ENCODE peak calls at places on chromosomes 7 and 10, in nine cellular contexts. R, S, I, T, P, M, Y, J and U are unnamed samples.

GRCh38 chr7:120033114-120033513 is 239.9 kb upstream of the KCND2 start:
- DNase-seq in P (no peak), I (peak), M (no peak), J (no peak), T (no peak), R (no peak), S (no peak), Y (no peak), U (no peak)

GRCh38 chr7:5559586-5559985 is 136.0 kb upstream of the TNRC18 start:
- DNase-seq in S (no peak), P (no peak), M (no peak), R (no peak), J (no peak), I (no peak), Y (no peak), T (no peak), U (no peak)

GRCh38 chr10:116718058-116718457 is 24.3 kb downstream of the HSPA12A start:
- DNase-seq in Y (no peak), P (no peak), S (no peak), R (no peak), M (no peak), I (no peak), T (no peak), J (no peak), U (no peak)

GRCh38 chr10:62560207-62560819 is 186.1 kb downstream of the ZNF365 start:
- DNase-seq in M (no peak), P (peak), R (peak), T (no peak), Y (no peak), J (no peak), S (no peak), I (peak), U (no peak)

GRCh38 chr10:15433850-15434537 is 62.9 kb upstream of the FAM171A1 start:
- DNase-seq in M (no peak), J (peak), S (no peak), Y (no peak), I (peak), T (peak), R (no peak), P (peak), U (peak)

GRCh38 chr7:78530351-78530750 is 731.8 kb downstream of the PHTF2 start:
- DNase-seq in P (peak), T (no peak), Y (no peak), J (no peak), I (peak), S (no peak), M (no peak), R (no peak), U (no peak)

GRCh38 chr7:138872576-138872975 is 74.6 kb upstream of the ATP6V0A4 start:
- DNase-seq in M (no peak), Y (no peak), T (no peak), J (no peak), R (no peak), P (peak), S (no peak), I (no peak), U (no peak)

GRCh38 chr10:8420182-8420581 is 365.7 kb downstream of the GATA3 start:
- DNase-seq in S (no peak), J (no peak), P (no peak), R (no peak), Y (no peak), T (no peak), I (no peak), M (no peak), U (no peak)

GRCh38 chr10:98920362-98920761 is 315.3 kb downstream of the HPSE2 start:
- DNase-seq in P (no peak), T (no peak), J (no peak), R (no peak), S (no peak), M (no peak), I (no peak), Y (no peak), U (no peak)

GRCh38 chr7:45987521-45988290 is 66.6 kb upstream of the IGFBP3 start:
- DNase-seq in M (no peak), P (no peak), Y (no peak), T (no peak), S (no peak), J (no peak), R (no peak), I (no peak), U (no peak)

GRCh38 chr7:65448824-65449504 is 75.3 kb downstream of the ZNF92 start:
- DNase-seq in I (peak), R (no peak), T (no peak), P (peak), S (no peak), J (no peak), Y (no peak), M (no peak), U (no peak)

GRCh38 chr10:113880236-113880635 is 25.8 kb downstream of the NHLRC2 start:
- DNase-seq in M (no peak), T (no peak), I (peak), R (no peak), J (no peak), Y (no peak), P (peak), S (no peak), U (no peak)

GRCh38 chr10:89438525-89438924 is 24.2 kb downstream of the IFIT5 start:
- DNase-seq in T (no peak), J (no peak), Y (no peak), S (no peak), R (no peak), P (peak), M (no peak), I (no peak), U (no peak)

GRCh38 chr10:19913987-19914386 is 97.8 kb downstream of the PLXDC2 start:
- DNase-seq in T (no peak), R (no peak), P (no peak), J (no peak), Y (no peak), M (no peak), I (no peak), S (no peak), U (no peak)

GRCh38 chr10:96830511-96831199 is 1.4 kb upstream of the LCOR start:
- DNase-seq in P (peak), I (peak), Y (peak), M (peak), S (no peak), J (peak), T (peak), R (peak), U (peak)

GRCh38 chr7:66173856-66174255 is 31.3 kb upstream of the TPST1 start:
- DNase-seq in M (no peak), Y (no peak), I (no peak), R (no peak), J (no peak), T (no peak), S (no peak), P (no peak), U (no peak)

GRCh38 chr10:113520606-113521481 is 32.0 kb upstream of the HABP2 start:
- DNase-seq in Y (no peak), P (peak), I (peak), M (peak), J (no peak), T (peak), S (no peak), R (peak), U (peak)

GRCh38 chr7:108097703-108098102 is 32.5 kb downstream of the LAMB4 start:
- DNase-seq in I (no peak), Y (no peak), J (no peak), S (no peak), P (no peak), R (no peak), T (no peak), M (no peak), U (no peak)

GRCh38 chr7:3159445-3159844 is 115.8 kb upstream of the CARD11 start:
- DNase-seq in I (no peak), S (no peak), P (no peak), J (no peak), M (no peak), Y (no peak), T (no peak), R (no peak), U (no peak)

GRCh38 chr10:2972810-2973209 is 94.5 kb upstream of the PFKP start:
- DNase-seq in S (no peak), P (no peak), T (no peak), M (no peak), Y (no peak), J (no peak), R (no peak), I (no peak), U (no peak)

GRCh38 chr7:64640504-64640903 is 25.4 kb upstream of the ZNF107 start:
- DNase-seq in M (no peak), R (no peak), S (no peak), T (no peak), J (no peak), P (no peak), Y (no peak), I (no peak), U (no peak)

GRCh38 chr10:95415631-95416031 is 124.8 kb upstream of the PDLIM1 start:
- DNase-seq in R (peak), I (no peak), T (no peak), M (peak), S (no peak), P (no peak), Y (no peak), J (no peak), U (no peak)

GRCh38 chr10:73968101-73968515 is 29.8 kb upstream of the VCL start:
- DNase-seq in Y (no peak), S (no peak), I (peak), M (no peak), P (no peak), R (no peak), T (no peak), J (no peak), U (no peak)

GRCh38 chr7:157429680-157430224 is 92.9 kb downstream of the DNAJB6 start:
- DNase-seq in I (no peak), M (no peak), R (peak), Y (no peak), P (no peak), S (no peak), J (no peak), T (no peak), U (no peak)

GRCh38 chr7:100545636-100546128 is 6.7 kb downstream of the AGFG2 start:
- DNase-seq in M (no peak), J (no peak), I (peak), S (no peak), P (peak), R (peak), Y (no peak), T (no peak), U (peak)

GRCh38 chr7:83005410-83005809 is 157.3 kb downstream of the PCLO start:
- DNase-seq in S (no peak), Y (no peak), R (no peak), J (no peak), T (no peak), I (peak), M (no peak), P (peak), U (no peak)

GRCh38 chr10:128147669-128148068 is 21.4 kb upstream of the MKI67 start:
- DNase-seq in P (peak), I (peak), M (no peak), R (no peak), Y (no peak), J (no peak), S (no peak), T (no peak), U (no peak)

GRCh38 chr10:101693701-101694055 is 1.3 kb downstream of the FBXW4 start:
- DNase-seq in R (no peak), S (no peak), T (peak), P (peak), Y (no peak), J (peak), I (peak), M (no peak), U (peak)

GRCh38 chr10:79358811-79359210 is 11.5 kb downstream of the PPIF start:
- DNase-seq in P (peak), I (no peak), S (no peak), T (no peak), R (peak), J (no peak), Y (peak), M (no peak), U (peak)

GRCh38 chr7:109963741-109964140 is 1127.2 kb upstream of the LRRN3 start:
- DNase-seq in R (no peak), Y (no peak), J (no peak), S (no peak), T (no peak), I (no peak), M (no peak), P (peak), U (no peak)

GRCh38 chr10:14253711-14254110 is 77.0 kb downstream of the FRMD4A start:
- DNase-seq in R (no peak), P (no peak), Y (no peak), I (no peak), T (no peak), M (no peak), J (no peak), S (no peak), U (no peak)

GRCh38 chr7:25171516-25171915 is 46.5 kb upstream of the CYCS start:
- DNase-seq in R (no peak), Y (no peak), S (no peak), I (no peak), T (no peak), J (no peak), P (no peak), M (no peak), U (no peak)

GRCh38 chr7:135320277-135320676 is 86.6 kb downstream of the STRA8 start:
- DNase-seq in M (peak), T (no peak), P (peak), J (no peak), Y (no peak), S (peak), I (peak), R (peak), U (no peak)

GRCh38 chr10:77152256-77152655 is 485.4 kb downstream of the KCNMA1 start:
- DNase-seq in T (no peak), I (no peak), R (no peak), S (no peak), P (no peak), Y (no peak), M (no peak), J (no peak), U (no peak)

GRCh38 chr10:78630944-78631838 is 437.6 kb upstream of the ZMIZ1 start:
- DNase-seq in J (no peak), R (no peak), Y (no peak), T (no peak), S (no peak), P (no peak), I (peak), M (peak), U (peak)

GRCh38 chr10:35574924-35575352 is 30.2 kb upstream of the GJD4 start:
- DNase-seq in J (no peak), M (no peak), R (no peak), I (peak), S (no peak), T (no peak), P (no peak), Y (no peak), U (no peak)

DNA sequence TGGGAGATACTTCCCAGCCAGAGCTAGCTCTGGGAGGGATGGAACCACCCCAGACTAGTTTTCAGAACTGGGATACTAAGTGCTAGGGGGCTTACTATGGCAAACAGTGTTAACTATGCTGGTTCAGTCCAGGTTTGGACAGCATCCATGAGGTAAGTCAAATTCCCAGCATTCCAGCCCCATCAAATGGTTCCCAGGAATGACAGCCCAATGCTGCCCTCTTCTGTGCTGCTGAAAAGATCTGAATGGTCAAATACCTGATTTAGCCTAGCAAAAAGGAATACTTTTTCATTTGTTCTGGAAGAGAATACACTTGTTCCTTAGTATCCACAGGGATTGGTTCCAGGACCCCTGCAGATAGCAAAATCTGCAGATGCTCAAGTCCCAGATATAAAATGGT is 141.8 kb upstream of the CCDC6 start:
- DNase-seq in Y (no peak), R (no peak), J (no peak), S (no peak), M (no peak), P (peak), I (peak), T (no peak), U (no peak)
- TF ChIP-seq CTCF in Y (no peak), R (no peak), J (no peak), S (peak), M (peak), P (peak), I (peak), T (no peak), U (no peak)

DNA sequence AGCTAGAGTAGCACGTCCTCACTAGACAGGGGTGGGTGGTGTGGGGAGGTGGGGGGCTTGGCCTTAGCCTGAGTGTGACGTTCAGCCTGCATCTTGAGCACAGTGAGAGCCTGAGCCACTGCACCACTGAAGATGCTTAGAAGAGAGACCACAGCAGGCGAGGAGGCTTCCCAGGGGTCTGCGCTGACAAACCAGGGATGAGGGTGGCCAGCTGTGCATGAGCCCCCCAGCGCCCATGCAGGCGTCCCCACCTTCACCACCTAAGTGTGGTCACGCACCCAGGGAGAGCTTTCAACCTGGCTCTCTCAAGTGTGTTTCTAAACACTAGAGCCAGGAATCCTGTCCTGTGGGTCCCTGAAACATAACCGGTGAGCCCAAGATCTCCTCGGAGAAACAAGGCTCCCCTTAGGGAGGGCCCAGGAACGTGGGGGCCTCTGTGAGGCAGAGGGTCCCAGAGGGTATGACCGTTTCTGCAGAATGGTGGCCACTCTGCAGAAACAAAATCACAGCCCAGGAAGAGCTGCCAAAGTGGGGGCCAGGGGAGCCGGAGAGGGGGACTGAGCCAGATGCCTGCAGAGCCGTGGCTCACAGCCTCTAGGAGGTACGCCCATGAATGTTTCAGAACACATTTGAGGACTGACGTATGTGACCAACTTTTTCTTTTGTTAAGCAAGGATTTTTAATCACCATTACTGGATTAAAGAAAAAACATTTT is 85.2 kb upstream of the INSIG1 start:
- DNase-seq in S (no peak), Y (no peak), R (no peak), M (no peak), P (no peak), T (no peak), J (no peak), I (no peak), U (no peak)
- TF ChIP-seq CTCF in S (no peak), Y (no peak), R (no peak), M (no peak), P (no peak), T (no peak), J (no peak), I (no peak), U (no peak)

GRCh38 chr10:125159932-125160855 is at the start of gene CTBP2:
- DNase-seq in M (peak), S (peak), Y (peak), J (peak), I (peak), P (no peak), R (peak), T (peak), U (no peak)

GRCh38 chr10:125159486-125159931 is 854 bp downstream of the CTBP2 start:
- DNase-seq in J (peak), T (no peak), S (peak), R (no peak), Y (peak), P (no peak), I (no peak), M (no peak), U (no peak)

GRCh38 chr10:125161570-125162139 is 1.3 kb upstream of the CTBP2 start:
- DNase-seq in R (no peak), P (peak), M (no peak), Y (peak), J (no peak), S (peak), T (no peak), I (peak), U (peak)

GRCh38 chr10:125162181-125162906 is 2.0 kb upstream of the CTBP2 start:
- DNase-seq in Y (peak), S (peak), I (no peak), J (no peak), P (no peak), T (no peak), R (no peak), M (no peak), U (no peak)

DNA sequence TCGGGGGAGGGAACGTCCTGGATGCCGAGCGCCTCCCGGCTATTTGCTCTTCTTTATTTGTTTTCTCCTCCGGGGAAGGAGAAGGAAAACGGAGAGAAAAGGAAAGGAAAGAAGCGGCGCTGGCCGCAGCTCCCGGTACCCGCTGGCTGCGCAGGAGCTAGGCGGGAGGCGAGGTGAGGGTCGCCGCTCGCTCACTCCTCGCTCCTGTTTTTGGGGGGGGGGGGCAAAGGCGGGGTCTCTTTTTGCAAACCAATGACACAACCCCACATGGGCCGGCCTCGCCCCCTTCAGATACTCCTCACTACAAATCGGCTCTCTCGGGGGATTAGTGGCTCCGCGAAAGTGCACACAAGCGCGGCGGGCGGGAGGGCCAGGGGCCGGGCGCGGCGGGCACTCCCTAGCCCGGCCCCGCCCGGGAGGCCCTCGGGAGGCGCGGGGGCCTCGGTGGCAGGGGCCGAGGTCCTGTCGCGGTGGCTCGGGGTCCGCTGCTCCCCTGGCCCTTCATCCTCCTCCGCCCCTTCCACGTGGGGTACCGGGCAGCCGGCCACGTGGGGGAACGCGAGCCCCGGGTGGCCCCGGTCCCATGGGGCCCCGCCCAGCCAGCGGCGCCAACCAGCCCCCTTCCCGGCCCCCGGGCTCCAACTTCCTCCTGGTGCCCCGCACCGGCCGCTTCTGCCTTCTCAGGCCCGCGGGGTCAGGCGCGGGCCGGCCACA is 650 bp upstream of the CTBP2 start:
- DNase-seq in J (peak), R (peak), I (peak), P (peak), S (peak), M (peak), T (peak), Y (peak), U (peak)
- TF ChIP-seq CTCF in J (no peak), R (peak), I (no peak), P (no peak), S (peak), M (peak), T (no peak), Y (no peak), U (no peak)

DNA sequence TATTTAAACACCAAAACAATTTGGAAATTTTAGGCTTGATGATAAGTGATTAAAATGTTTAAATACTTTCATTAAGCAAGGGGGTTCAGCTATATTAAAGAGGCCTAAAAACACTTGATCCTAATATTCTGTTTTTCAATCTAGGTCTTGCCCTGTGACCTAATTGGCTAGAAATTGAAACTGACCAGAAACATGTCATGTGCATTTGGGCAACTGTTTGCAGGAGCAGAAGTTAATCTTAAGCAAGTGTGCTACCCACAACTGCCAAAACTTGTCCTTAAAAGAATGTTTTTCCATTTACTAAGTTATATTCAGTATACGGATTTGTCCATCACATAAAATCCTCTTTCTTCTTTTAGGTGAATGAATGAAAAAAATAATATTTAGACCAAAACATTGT is 167.3 kb downstream of the PPP1R3A start:
- DNase-seq in I (no peak), Y (no peak), J (no peak), S (no peak), R (no peak), T (no peak), P (no peak), M (no peak), U (no peak)
- TF ChIP-seq CTCF in I (no peak), Y (no peak), J (no peak), S (no peak), R (no peak), T (no peak), P (no peak), M (no peak), U (no peak)